ENCODE peak calls at places on chromosomes 4 and X, in seven cellular contexts. N is activated naive CD4-positive, alpha-beta T cell; W is osteocyte; O is NCI-H1694; D is hypothalamus; S is stimulated activated CD4-positive, alpha-beta T cell treated with anti-CD3 and anti-CD28 coated beads, Interleukin-1b, Interleukin-23, amount 100 ng/mL, for 24 hours; C is progenitor cell of endocrine pancreas. I is an unnamed sample.
A peak's percentile ranks its signal among the peaks of the same experiment; 100 is the strongest.

GRCh38 chrX:19756577-19757131 is 130.7 kb downstream of the SH3KBP1 start:
- DNase-seq in N (no peak), W (no peak), O (no peak), D (no peak), S (no peak), C (no peak), I (no peak)

GRCh38 chr4:58093352-58093751 is 983.2 kb upstream of the IGFBP7 start:
- DNase-seq in N (no peak), W (no peak), O (no peak), D (no peak), S (no peak), C (no peak), I (no peak)

GRCh38 chr4:52837716-52838558 is 24.2 kb upstream of the RASL11B start:
- DNase-seq in N (no peak), W (no peak), O (peak; percentile 93), D (no peak), S (no peak), C (no peak), I (no peak)

GRCh38 chr4:89314291-89314690 is 6.7 kb upstream of the GPRIN3 start:
- DNase-seq in N (no peak), W (no peak), O (no peak), D (no peak), S (no peak), C (no peak), I (no peak)

GRCh38 chrX:136851526-136851925 is 29.0 kb downstream of the RBMX start:
- DNase-seq in N (no peak), W (no peak), O (no peak), D (no peak), S (no peak), C (no peak), I (no peak)

GRCh38 chrX:130171446-130172126 is at the start of gene RAB33A:
- DNase-seq in N (no peak), W (peak; percentile 84), O (peak; percentile 1), D (peak; percentile 17), S (no peak), C (no peak), I (peak; percentile 30)

GRCh38 chr4:766152-766515 is 59.8 kb downstream of the CPLX1 start:
- DNase-seq in N (no peak), W (no peak), O (no peak), D (no peak), S (no peak), C (no peak), I (no peak)

GRCh38 chr4:55251352-55251751 is 94.7 kb upstream of the SRD5A3 start:
- DNase-seq in N (no peak), W (no peak), O (no peak), D (no peak), S (no peak), C (no peak), I (no peak)

GRCh38 chrX:123310112-123310511 is 126.0 kb downstream of the GRIA3 start:
- DNase-seq in N (no peak), W (no peak), O (no peak), D (no peak), S (no peak), C (no peak), I (no peak)

GRCh38 chr4:164648849-164649212 is 105.1 kb upstream of the SMIM31 start:
- DNase-seq in N (no peak), W (no peak), O (no peak), D (no peak), S (no peak), C (no peak), I (no peak)

I was measured in mucosa of descending colon.